ENCODE peak calls at places on chromosomes 6 and 20, in ten cellular contexts. One of them, this sample, is unnamed.

GRCh38 chr6:473759-474453 is 82.4 kb downstream of the IRF4 start:
- DNase-seq in adrenal gland: no peak
- DNase-seq in AG09309: no peak
- DNase-seq in OCI-LY7: no peak
- DNase-seq in IMR-90: no peak
- DNase-seq in neuronal stem cell: no peak
- DNase-seq in transverse colon: no peak
- DNase-seq in HCT116: no peak
- DNase-seq in CD4-positive, alpha-beta memory T cell: no peak
- DNase-seq in GM12865: no peak
- DNase-seq in this sample: no peak

GRCh38 chr20:6920991-6921613 is 153.6 kb downstream of the BMP2 start:
- DNase-seq in GM12865: no peak
- DNase-seq in OCI-LY7: no peak
- DNase-seq in IMR-90: no peak
- DNase-seq in transverse colon: no peak
- DNase-seq in adrenal gland: no peak
- DNase-seq in CD4-positive, alpha-beta memory T cell: no peak
- DNase-seq in neuronal stem cell: no peak
- DNase-seq in HCT116: no peak
- DNase-seq in AG09309: no peak
- DNase-seq in this sample: no peak

GRCh38 chr6:119209452-119210205 is 131.2 kb upstream of the FAM184A start:
- DNase-seq in HCT116: no peak
- DNase-seq in adrenal gland: no peak
- DNase-seq in AG09309: no peak
- DNase-seq in GM12865: peak; percentile 45
- DNase-seq in neuronal stem cell: no peak
- DNase-seq in CD4-positive, alpha-beta memory T cell: no peak
- DNase-seq in IMR-90: peak; percentile 15
- DNase-seq in transverse colon: no peak
- DNase-seq in OCI-LY7: no peak
- DNase-seq in this sample: peak; percentile 30

GRCh38 chr6:158460602-158461092 is 99.2 kb upstream of the TMEM181 start:
- DNase-seq in OCI-LY7: no peak
- DNase-seq in CD4-positive, alpha-beta memory T cell: no peak
- DNase-seq in IMR-90: peak; percentile 86
- DNase-seq in adrenal gland: no peak
- DNase-seq in GM12865: no peak
- DNase-seq in transverse colon: no peak
- DNase-seq in HCT116: no peak
- DNase-seq in AG09309: peak; percentile 62
- DNase-seq in neuronal stem cell: no peak
- DNase-seq in this sample: peak; percentile 57

GRCh38 chr6:83637953-83638352 is 70.9 kb downstream of the SNAP91 start:
- DNase-seq in GM12865: no peak
- DNase-seq in HCT116: no peak
- DNase-seq in CD4-positive, alpha-beta memory T cell: no peak
- DNase-seq in OCI-LY7: no peak
- DNase-seq in neuronal stem cell: no peak
- DNase-seq in adrenal gland: no peak
- DNase-seq in transverse colon: no peak
- DNase-seq in AG09309: no peak
- DNase-seq in IMR-90: no peak
- DNase-seq in this sample: no peak

GRCh38 chr20:18979132-18979531 is 165.5 kb downstream of the SCP2D1 start:
- DNase-seq in AG09309: no peak
- DNase-seq in GM12865: no peak
- DNase-seq in neuronal stem cell: no peak
- DNase-seq in transverse colon: no peak
- DNase-seq in HCT116: no peak
- DNase-seq in CD4-positive, alpha-beta memory T cell: no peak
- DNase-seq in IMR-90: no peak
- DNase-seq in OCI-LY7: no peak
- DNase-seq in adrenal gland: no peak
- DNase-seq in this sample: no peak

GRCh38 chr6:5995705-5996686 is 10.7 kb downstream of the NRN1 start:
- DNase-seq in CD4-positive, alpha-beta memory T cell: no peak
- DNase-seq in neuronal stem cell: no peak
- DNase-seq in OCI-LY7: no peak
- DNase-seq in HCT116: no peak
- DNase-seq in adrenal gland: peak; percentile 68
- DNase-seq in transverse colon: peak; percentile 54
- DNase-seq in AG09309: no peak
- DNase-seq in GM12865: no peak
- DNase-seq in IMR-90: peak; percentile 19
- DNase-seq in this sample: peak; percentile 32

GRCh38 chr6:11172501-11173337 is 59.7 kb downstream of the NEDD9 start:
- DNase-seq in HCT116: peak; percentile 23
- DNase-seq in GM12865: peak; percentile 69
- DNase-seq in transverse colon: peak; percentile 75
- DNase-seq in CD4-positive, alpha-beta memory T cell: peak; percentile 67
- DNase-seq in IMR-90: peak; percentile 27
- DNase-seq in adrenal gland: peak; percentile 59
- DNase-seq in neuronal stem cell: peak; percentile 73
- DNase-seq in AG09309: no peak
- DNase-seq in OCI-LY7: peak; percentile 66
- DNase-seq in this sample: peak; percentile 56

GRCh38 chr20:1893721-1894470 is 1.3 kb upstream of the SIRPA start:
- DNase-seq in neuronal stem cell: no peak
- DNase-seq in adrenal gland: peak; percentile 83
- DNase-seq in IMR-90: no peak
- DNase-seq in AG09309: no peak
- DNase-seq in HCT116: peak; percentile 4
- DNase-seq in transverse colon: no peak
- DNase-seq in CD4-positive, alpha-beta memory T cell: no peak
- DNase-seq in GM12865: no peak
- DNase-seq in OCI-LY7: no peak
- DNase-seq in this sample: peak; percentile 70

GRCh38 chr6:78131521-78131920 is 478.7 kb downstream of the MEI4 start:
- DNase-seq in AG09309: no peak
- DNase-seq in adrenal gland: no peak
- DNase-seq in OCI-LY7: no peak
- DNase-seq in IMR-90: no peak
- DNase-seq in HCT116: no peak
- DNase-seq in CD4-positive, alpha-beta memory T cell: no peak
- DNase-seq in transverse colon: no peak
- DNase-seq in neuronal stem cell: no peak
- DNase-seq in GM12865: no peak
- DNase-seq in this sample: no peak

GRCh38 chr6:35427851-35428321 is 24.3 kb upstream of the FANCE start:
- DNase-seq in OCI-LY7: no peak
- DNase-seq in IMR-90: peak; percentile 92
- DNase-seq in AG09309: no peak
- DNase-seq in CD4-positive, alpha-beta memory T cell: no peak
- DNase-seq in adrenal gland: no peak
- DNase-seq in neuronal stem cell: no peak
- DNase-seq in GM12865: no peak
- DNase-seq in HCT116: no peak
- DNase-seq in transverse colon: no peak
- DNase-seq in this sample: peak; percentile 71

GRCh38 chr6:83417880-83418663 is 12.8 kb downstream of the ME1 start:
- DNase-seq in CD4-positive, alpha-beta memory T cell: no peak
- DNase-seq in adrenal gland: no peak
- DNase-seq in IMR-90: peak; percentile 79
- DNase-seq in AG09309: peak; percentile 37
- DNase-seq in transverse colon: no peak
- DNase-seq in OCI-LY7: peak; percentile 10
- DNase-seq in GM12865: peak; percentile 51
- DNase-seq in neuronal stem cell: peak; percentile 9
- DNase-seq in HCT116: peak; percentile 35
- DNase-seq in this sample: peak; percentile 83

GRCh38 chr6:149318581-149319286 is 1.2 kb downstream of the TAB2 start:
- DNase-seq in neuronal stem cell: no peak
- DNase-seq in IMR-90: no peak
- DNase-seq in OCI-LY7: peak; percentile 67
- DNase-seq in transverse colon: peak; percentile 24
- DNase-seq in CD4-positive, alpha-beta memory T cell: peak; percentile 58
- DNase-seq in GM12865: peak; percentile 75
- DNase-seq in HCT116: no peak
- DNase-seq in AG09309: no peak
- DNase-seq in adrenal gland: no peak
- DNase-seq in this sample: peak; percentile 45

GRCh38 chr20:41476013-41476441 is 109.4 kb upstream of the EMILIN3 start:
- DNase-seq in neuronal stem cell: no peak
- DNase-seq in adrenal gland: peak; percentile 66
- DNase-seq in AG09309: peak; percentile 74
- DNase-seq in OCI-LY7: no peak
- DNase-seq in CD4-positive, alpha-beta memory T cell: no peak
- DNase-seq in transverse colon: peak; percentile 16
- DNase-seq in IMR-90: peak; percentile 68
- DNase-seq in GM12865: no peak
- DNase-seq in HCT116: no peak
- DNase-seq in this sample: peak; percentile 85

GRCh38 chr6:116883005-116883404 is 6.0 kb downstream of the RFX6 start:
- DNase-seq in OCI-LY7: no peak
- DNase-seq in IMR-90: no peak
- DNase-seq in CD4-positive, alpha-beta memory T cell: no peak
- DNase-seq in neuronal stem cell: no peak
- DNase-seq in transverse colon: no peak
- DNase-seq in AG09309: no peak
- DNase-seq in GM12865: no peak
- DNase-seq in adrenal gland: no peak
- DNase-seq in HCT116: no peak
- DNase-seq in this sample: peak; percentile 11

DNA sequence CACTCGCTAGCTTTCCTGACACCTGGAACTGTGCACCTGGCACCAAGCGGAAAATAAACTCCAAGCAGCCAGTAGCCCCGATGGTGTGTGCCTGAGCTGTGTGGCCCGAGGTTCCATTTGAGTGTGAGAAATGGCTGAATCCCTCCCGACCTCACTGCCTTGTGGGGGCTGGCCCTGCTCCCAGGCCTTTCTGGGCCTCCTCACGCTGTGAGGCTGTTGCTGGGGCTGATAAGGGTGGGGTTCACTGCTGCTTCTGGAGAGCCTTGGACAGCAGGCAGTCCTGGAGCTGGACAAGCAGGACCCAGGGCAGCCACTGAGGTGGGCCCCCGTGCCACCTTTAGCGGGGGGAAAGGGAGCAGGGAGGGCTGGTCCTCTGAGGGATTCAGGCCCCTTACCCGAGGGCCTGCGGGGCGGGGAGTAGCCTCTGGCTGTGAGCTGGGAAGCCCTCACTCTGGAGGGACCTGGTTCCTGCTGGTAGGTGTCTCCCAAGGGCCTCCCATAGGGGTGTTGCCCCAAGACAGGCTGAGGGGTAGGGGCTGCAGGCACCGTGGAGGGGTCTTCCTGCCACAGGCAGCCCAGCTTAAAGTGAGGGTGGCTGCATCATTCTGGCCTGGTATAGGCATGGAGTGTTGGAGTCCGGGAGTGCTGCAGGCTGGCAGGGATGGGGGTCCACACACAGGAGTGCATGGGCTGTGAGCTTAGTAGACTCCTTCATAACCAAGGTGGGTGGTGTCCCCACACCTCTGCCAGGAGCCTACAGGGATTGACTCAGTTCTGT is 1.7 kb downstream of the PPDPF start:
- DNase-seq in IMR-90: no peak
- DNase-seq in GM12865: no peak
- DNase-seq in HCT116: no peak
- DNase-seq in adrenal gland: no peak
- DNase-seq in CD4-positive, alpha-beta memory T cell: no peak
- DNase-seq in AG09309: no peak
- DNase-seq in neuronal stem cell: no peak
- DNase-seq in transverse colon: no peak
- DNase-seq in OCI-LY7: no peak
- DNase-seq in this sample: peak; percentile 29
- H3K4me3 ChIP-seq in IMR-90: peak overlapping the region; percentile 10
- H3K4me3 ChIP-seq in GM12865: no peak overlapping the region
- H3K4me3 ChIP-seq in HCT116: peak overlapping the region; percentile 16
- H3K4me3 ChIP-seq in adrenal gland: no peak overlapping the region
- H3K4me3 ChIP-seq in CD4-positive, alpha-beta memory T cell: no peak overlapping the region
- H3K4me3 ChIP-seq in AG09309: peak overlapping the region; percentile 90
- H3K4me3 ChIP-seq in neuronal stem cell: peak overlapping the region; percentile 8
- H3K4me3 ChIP-seq in transverse colon: no peak overlapping the region
- H3K4me3 ChIP-seq in OCI-LY7: no peak overlapping the region
- H3K4me3 ChIP-seq in this sample: peak overlapping the region; percentile 85

GRCh38 chr20:63472159-63472811 is at the start of gene KCNQ2:
- DNase-seq in neuronal stem cell: no peak
- DNase-seq in GM12865: no peak
- DNase-seq in CD4-positive, alpha-beta memory T cell: no peak
- DNase-seq in AG09309: no peak
- DNase-seq in transverse colon: no peak
- DNase-seq in IMR-90: no peak
- DNase-seq in HCT116: peak; percentile 32
- DNase-seq in OCI-LY7: no peak
- DNase-seq in adrenal gland: no peak
- DNase-seq in this sample: no peak
- H3K4me3 ChIP-seq in neuronal stem cell: peak within 1 kb of the TSS; percentile 94
- H3K4me3 ChIP-seq in GM12865: no peak within 1 kb of the TSS
- H3K4me3 ChIP-seq in CD4-positive, alpha-beta memory T cell: no peak within 1 kb of the TSS
- H3K4me3 ChIP-seq in AG09309: no peak within 1 kb of the TSS
- H3K4me3 ChIP-seq in transverse colon: no peak within 1 kb of the TSS
- H3K4me3 ChIP-seq in IMR-90: no peak within 1 kb of the TSS
- H3K4me3 ChIP-seq in HCT116: peak within 1 kb of the TSS; percentile 62
- H3K4me3 ChIP-seq in OCI-LY7: no peak within 1 kb of the TSS
- H3K4me3 ChIP-seq in adrenal gland: no peak within 1 kb of the TSS
- H3K4me3 ChIP-seq in this sample: no peak within 1 kb of the TSS

GRCh38 chr6:108656834-108657233 is 96.1 kb downstream of the FOXO3 start:
- DNase-seq in OCI-LY7: no peak
- DNase-seq in GM12865: no peak
- DNase-seq in IMR-90: no peak
- DNase-seq in neuronal stem cell: no peak
- DNase-seq in adrenal gland: no peak
- DNase-seq in CD4-positive, alpha-beta memory T cell: no peak
- DNase-seq in HCT116: no peak
- DNase-seq in transverse colon: no peak
- DNase-seq in AG09309: no peak
- DNase-seq in this sample: no peak
- H3K4me3 ChIP-seq in OCI-LY7: no peak overlapping the region
- H3K4me3 ChIP-seq in GM12865: no peak overlapping the region
- H3K4me3 ChIP-seq in IMR-90: no peak overlapping the region
- H3K4me3 ChIP-seq in neuronal stem cell: no peak overlapping the region
- H3K4me3 ChIP-seq in adrenal gland: no peak overlapping the region
- H3K4me3 ChIP-seq in CD4-positive, alpha-beta memory T cell: no peak overlapping the region
- H3K4me3 ChIP-seq in HCT116: no peak overlapping the region
- H3K4me3 ChIP-seq in transverse colon: no peak overlapping the region
- H3K4me3 ChIP-seq in AG09309: no peak overlapping the region
- H3K4me3 ChIP-seq in this sample: peak overlapping the region; percentile 45

DNA sequence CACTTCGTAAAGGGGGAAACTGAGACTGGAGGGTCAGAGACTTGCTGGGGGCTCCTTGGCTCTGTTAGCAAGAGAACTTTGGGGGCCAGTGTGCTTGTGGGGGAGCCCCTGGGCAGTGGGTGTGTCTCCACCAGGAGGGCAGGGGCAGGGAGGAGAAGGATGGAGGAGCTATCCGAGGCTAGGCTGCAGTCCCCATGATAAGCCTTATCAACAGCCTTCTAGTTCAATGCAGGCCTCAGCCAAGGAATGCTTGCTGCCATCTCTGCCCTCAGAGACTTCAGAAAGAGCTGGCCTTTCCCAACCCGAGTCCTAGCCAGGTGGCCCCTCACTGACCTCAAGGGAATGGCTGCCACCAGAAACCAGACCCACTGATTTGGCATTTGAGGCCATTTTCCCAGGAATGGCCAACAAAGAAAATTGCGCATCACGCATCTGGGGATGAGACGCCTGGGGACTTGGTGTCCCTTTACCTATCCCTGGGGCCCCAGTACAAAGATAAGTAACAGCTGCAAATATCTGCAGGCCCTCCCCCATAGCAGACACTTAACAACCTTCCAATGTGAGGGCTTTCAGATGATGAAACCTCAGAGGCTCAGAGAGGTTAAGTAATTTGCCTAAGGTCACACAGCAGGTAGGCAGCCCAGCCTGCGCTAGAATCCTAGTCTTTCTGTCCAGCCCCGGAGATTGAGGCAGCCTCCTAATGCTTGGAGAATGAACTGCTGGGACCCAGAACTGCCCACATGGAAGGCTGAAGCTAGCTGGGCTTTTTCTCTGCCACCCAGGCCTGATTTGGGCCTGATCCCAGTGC is 4.9 kb downstream of the TGM2 start:
- DNase-seq in IMR-90: no peak
- DNase-seq in HCT116: no peak
- DNase-seq in AG09309: no peak
- DNase-seq in transverse colon: no peak
- DNase-seq in CD4-positive, alpha-beta memory T cell: no peak
- DNase-seq in GM12865: no peak
- DNase-seq in OCI-LY7: no peak
- DNase-seq in adrenal gland: no peak
- DNase-seq in neuronal stem cell: no peak
- DNase-seq in this sample: no peak
- H3K4me3 ChIP-seq in IMR-90: no peak overlapping the region
- H3K4me3 ChIP-seq in HCT116: no peak overlapping the region
- H3K4me3 ChIP-seq in AG09309: no peak overlapping the region
- H3K4me3 ChIP-seq in transverse colon: no peak overlapping the region
- H3K4me3 ChIP-seq in CD4-positive, alpha-beta memory T cell: no peak overlapping the region
- H3K4me3 ChIP-seq in GM12865: no peak overlapping the region
- H3K4me3 ChIP-seq in OCI-LY7: no peak overlapping the region
- H3K4me3 ChIP-seq in adrenal gland: no peak overlapping the region
- H3K4me3 ChIP-seq in neuronal stem cell: no peak overlapping the region
- H3K4me3 ChIP-seq in this sample: no peak overlapping the region